ENCODE peak calls at places on chromosomes 11 and 22, in four cellular contexts. A, B, R and M are unnamed samples.

GRCh38 chr11:13831707-13832106 is 130.8 kb upstream of the SPON1 start:
- DNase-seq in R (no peak), A (no peak), B (no peak), M (no peak)

GRCh38 chr11:38680746-38681145 is 2082.7 kb upstream of the RAG2 start:
- DNase-seq in B (no peak), A (no peak), R (no peak), M (no peak)

GRCh38 chr22:25566812-25567211 is 2.3 kb downstream of the GRK3 start:
- DNase-seq in A (no peak), B (no peak), R (no peak), M (no peak)

GRCh38 chr11:44787981-44788380 is 61.2 kb downstream of the TSPAN18 start:
- DNase-seq in R (no peak), B (no peak), A (no peak), M (no peak)

GRCh38 chr11:68298659-68299516 is 13.5 kb upstream of the LRP5 start:
- DNase-seq in B (peak), A (no peak), R (no peak), M (no peak)

GRCh38 chr22:47595122-47595521 is 832.7 kb downstream of the TBC1D22A start:
- DNase-seq in R (no peak), A (no peak), B (no peak), M (no peak)

GRCh38 chr11:77126861-77127673 is 979 bp upstream of the MYO7A start:
- DNase-seq in R (peak), B (no peak), A (peak), M (peak)

GRCh38 chr11:10307022-10307410 is 2.1 kb downstream of the ADM start:
- DNase-seq in R (no peak), A (no peak), B (peak), M (no peak)

GRCh38 chr11:79441159-79441875 is 487 bp upstream of the TENM4 start:
- DNase-seq in R (no peak), B (no peak), A (no peak), M (no peak)

GRCh38 chr11:4982678-4983077 is 12.0 kb upstream of the OR51L1 start:
- DNase-seq in R (no peak), B (no peak), A (no peak), M (no peak)

GRCh38 chr11:32069361-32070058 is 21.4 kb upstream of the RCN1 start:
- DNase-seq in B (no peak), A (no peak), R (no peak), M (no peak)

GRCh38 chr11:64320556-64320955 is 2.6 kb downstream of the PRDX5 start:
- DNase-seq in R (no peak), A (no peak), B (no peak), M (no peak)

GRCh38 chr11:57237204-57237681 is at the start of gene APLNR:
- DNase-seq in B (no peak), A (no peak), R (peak), M (no peak)

GRCh38 chr11:26761382-26761781 is 39.5 kb upstream of the SLC5A12 start:
- DNase-seq in A (no peak), R (no peak), B (no peak), M (no peak)

GRCh38 chr11:83726316-83726715 is 440.1 kb upstream of the CCDC90B start:
- DNase-seq in A (no peak), B (no peak), R (no peak), M (no peak)

GRCh38 chr11:83724704-83725114 is 438.5 kb upstream of the CCDC90B start:
- DNase-seq in R (no peak), B (no peak), A (no peak), M (peak)

GRCh38 chr11:83727251-83727650 is 441.1 kb upstream of the CCDC90B start:
- DNase-seq in A (no peak), B (no peak), R (no peak), M (no peak)

GRCh38 chr11:83725161-83725560 is 439.0 kb upstream of the CCDC90B start:
- DNase-seq in B (no peak), R (no peak), A (no peak), M (peak)

GRCh38 chr11:83725718-83726117 is 439.6 kb upstream of the CCDC90B start:
- DNase-seq in A (no peak), R (no peak), B (no peak), M (no peak)
- TF ChIP-seq ELF4 in A (no peak), R (no peak), B (no peak), M (no peak)

GRCh38 chr22:37213941-37214340 is 1.7 kb upstream of the SSTR3 start:
- DNase-seq in B (no peak), R (no peak), A (no peak), M (no peak)
- TF ChIP-seq ELF4 in B (no peak), R (no peak), A (no peak), M (no peak)

DNA sequence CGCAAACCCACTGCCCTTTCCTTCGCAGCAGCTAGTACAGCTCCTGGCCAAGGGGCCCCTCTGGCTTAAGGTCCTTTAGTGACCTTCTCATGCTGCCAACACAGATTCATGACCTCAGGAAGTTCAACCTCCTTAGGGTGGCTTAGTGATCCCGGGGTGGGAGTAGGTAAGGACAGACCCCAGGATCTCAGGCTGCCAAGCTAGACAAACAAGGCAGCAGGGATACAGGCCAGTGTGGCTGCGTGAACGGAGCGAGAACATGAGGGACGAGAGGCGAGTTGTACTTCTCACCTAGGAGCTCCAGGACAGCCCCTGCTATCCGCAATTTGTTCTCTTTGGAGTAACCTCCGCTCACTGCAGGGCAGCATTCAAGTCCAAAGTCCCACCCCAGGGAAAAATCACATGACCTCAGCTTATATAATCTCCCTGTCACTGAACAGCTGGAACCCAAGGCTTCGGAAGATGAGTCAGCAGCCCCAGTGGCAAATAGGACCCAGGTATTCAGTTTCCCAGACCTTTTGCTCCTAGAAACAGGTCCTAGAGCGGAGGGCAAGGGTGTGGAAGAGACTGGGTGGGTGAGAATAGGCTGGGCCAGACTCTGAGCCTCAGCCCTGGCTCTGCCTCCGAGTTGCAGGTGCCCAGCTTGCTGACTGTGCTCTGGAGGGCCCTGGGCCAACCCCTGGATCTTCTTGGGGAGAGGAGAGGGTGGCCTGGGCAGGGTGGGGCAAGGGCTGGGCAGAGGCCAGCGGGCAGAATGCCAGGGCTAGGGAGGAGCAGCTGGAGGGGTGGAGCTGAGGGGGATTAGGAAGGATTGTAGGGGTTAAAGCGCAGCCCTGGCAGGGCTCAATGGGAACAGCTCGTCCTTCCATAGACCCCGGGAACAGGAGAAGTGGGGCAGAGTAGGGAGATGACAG is 13.1 kb downstream of the USP2 start:
- DNase-seq in R (peak), A (no peak), B (peak), M (no peak)
- TF ChIP-seq ELF4 in R (no peak), A (no peak), B (no peak), M (no peak)

GRCh38 chr11:109644158-109644557 is 222.2 kb downstream of the C11orf87 start:
- DNase-seq in B (no peak), R (no peak), A (peak), M (no peak)
- TF ChIP-seq ELF4 in B (no peak), R (no peak), A (no peak), M (no peak)